ENCODE peak calls at places on chromosome 18, in four cellular contexts. One of them, this sample, is unnamed.
A peak's percentile ranks its signal among the peaks of the same experiment; 100 is the strongest.

GRCh38 chr18:7901657-7902056 is 334.5 kb downstream of the PTPRM start:
- DNase-seq in lower lobe of right lung: no peak
- DNase-seq in hepatocyte: no peak
- DNase-seq in A549: no peak
- DNase-seq in this sample: no peak

GRCh38 chr18:44685296-44685695 is 4.6 kb downstream of the SETBP1 start:
- DNase-seq in A549: no peak
- DNase-seq in lower lobe of right lung: no peak
- DNase-seq in hepatocyte: no peak
- DNase-seq in this sample: no peak

GRCh38 chr18:63974991-63975390 is 5.1 kb downstream of the SERPINB8 start:
- DNase-seq in A549: no peak
- DNase-seq in lower lobe of right lung: no peak
- DNase-seq in hepatocyte: no peak
- DNase-seq in this sample: peak; percentile 26

GRCh38 chr18:63105636-63106316 is 213.8 kb downstream of the BCL2 start:
- DNase-seq in A549: no peak
- DNase-seq in hepatocyte: no peak
- DNase-seq in lower lobe of right lung: no peak
- DNase-seq in this sample: no peak

GRCh38 chr18:60198063-60198462 is 174.5 kb downstream of the MC4R start:
- DNase-seq in hepatocyte: no peak
- DNase-seq in A549: no peak
- DNase-seq in lower lobe of right lung: no peak
- DNase-seq in this sample: no peak

GRCh38 chr18:56593906-56594305 is 44.5 kb downstream of the TXNL1 start:
- DNase-seq in lower lobe of right lung: no peak
- DNase-seq in hepatocyte: no peak
- DNase-seq in A549: no peak
- DNase-seq in this sample: no peak

GRCh38 chr18:69956655-69957054 is 9.0 kb upstream of the CD226 start:
- DNase-seq in A549: no peak
- DNase-seq in hepatocyte: no peak
- DNase-seq in lower lobe of right lung: no peak
- DNase-seq in this sample: no peak

GRCh38 chr18:33572022-33572421 is 6.0 kb upstream of the ASXL3 start:
- DNase-seq in lower lobe of right lung: no peak
- DNase-seq in A549: no peak
- DNase-seq in hepatocyte: no peak
- DNase-seq in this sample: no peak

GRCh38 chr18:5286525-5286924 is 9.0 kb downstream of the ZBTB14 start:
- DNase-seq in A549: no peak
- DNase-seq in lower lobe of right lung: no peak
- DNase-seq in hepatocyte: no peak
- DNase-seq in this sample: no peak

GRCh38 chr18:77815666-77816338 is 566.2 kb downstream of the GALR1 start:
- DNase-seq in lower lobe of right lung: no peak
- DNase-seq in A549: no peak
- DNase-seq in hepatocyte: no peak
- DNase-seq in this sample: no peak

GRCh38 chr18:9348766-9349165 is 14.2 kb downstream of the TWSG1 start:
- DNase-seq in lower lobe of right lung: no peak
- DNase-seq in A549: no peak
- DNase-seq in hepatocyte: no peak
- DNase-seq in this sample: no peak

DNA sequence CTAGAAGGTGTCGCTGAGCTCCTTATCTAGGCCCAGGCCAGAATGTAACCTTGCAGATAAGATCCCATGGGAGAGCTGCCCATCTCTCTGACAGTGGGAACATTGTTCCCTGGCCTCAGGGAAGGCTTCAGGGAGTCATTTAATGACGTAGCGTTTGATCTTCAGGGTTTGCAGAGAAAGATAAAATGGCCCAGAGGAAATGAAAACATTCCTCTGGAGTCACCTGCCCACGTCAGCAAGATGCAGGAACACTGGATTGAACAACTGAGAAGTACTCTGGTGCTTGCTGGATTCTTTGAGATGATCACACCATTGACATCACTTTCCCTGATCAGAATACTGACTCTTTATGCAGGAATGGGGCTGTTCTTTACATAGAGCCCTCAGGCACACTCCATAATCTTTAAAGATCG is 51.6 kb downstream of the MAPK4 start:
- DNase-seq in hepatocyte: peak; percentile 51
- DNase-seq in A549: no peak
- DNase-seq in lower lobe of right lung: no peak
- DNase-seq in this sample: no peak
- TF ChIP-seq CTCF in hepatocyte: no peak
- TF ChIP-seq CTCF in A549: no peak
- TF ChIP-seq CTCF in lower lobe of right lung: no peak
- TF ChIP-seq CTCF in this sample: no peak

GRCh38 chr18:80189197-80189865 is 58.0 kb downstream of the PARD6G start:
- DNase-seq in hepatocyte: no peak
- DNase-seq in lower lobe of right lung: no peak
- DNase-seq in A549: no peak
- DNase-seq in this sample: no peak

GRCh38 chr18:80190311-80190710 is 57.0 kb downstream of the PARD6G start:
- DNase-seq in A549: no peak
- DNase-seq in lower lobe of right lung: no peak
- DNase-seq in hepatocyte: no peak
- DNase-seq in this sample: no peak

GRCh38 chr18:80192653-80193385 is 54.5 kb downstream of the PARD6G start:
- DNase-seq in A549: no peak
- DNase-seq in hepatocyte: no peak
- DNase-seq in lower lobe of right lung: no peak
- DNase-seq in this sample: no peak

GRCh38 chr18:80191907-80192652 is 55.2 kb downstream of the PARD6G start:
- DNase-seq in lower lobe of right lung: no peak
- DNase-seq in hepatocyte: no peak
- DNase-seq in A549: no peak
- DNase-seq in this sample: no peak

GRCh38 chr18:80191264-80191663 is 56.0 kb downstream of the PARD6G start:
- DNase-seq in hepatocyte: no peak
- DNase-seq in A549: no peak
- DNase-seq in lower lobe of right lung: no peak
- DNase-seq in this sample: no peak
- TF ChIP-seq CTCF in hepatocyte: no peak
- TF ChIP-seq CTCF in A549: no peak
- TF ChIP-seq CTCF in lower lobe of right lung: no peak
- TF ChIP-seq CTCF in this sample: no peak

GRCh38 chr18:48295586-48296311 is 113.4 kb downstream of the ZBTB7C start:
- DNase-seq in A549: no peak
- DNase-seq in lower lobe of right lung: no peak
- DNase-seq in hepatocyte: peak; percentile 25
- DNase-seq in this sample: no peak
- TF ChIP-seq CTCF in A549: peak; percentile 6
- TF ChIP-seq CTCF in lower lobe of right lung: no peak
- TF ChIP-seq CTCF in hepatocyte: peak; percentile 40
- TF ChIP-seq CTCF in this sample: no peak

GRCh38 chr18:26456070-26456491 is 92.3 kb downstream of the KCTD1 start:
- DNase-seq in lower lobe of right lung: no peak
- DNase-seq in hepatocyte: no peak
- DNase-seq in A549: no peak
- DNase-seq in this sample: no peak
- TF ChIP-seq CTCF in lower lobe of right lung: no peak
- TF ChIP-seq CTCF in hepatocyte: no peak
- TF ChIP-seq CTCF in A549: peak; percentile 34
- TF ChIP-seq CTCF in this sample: no peak

GRCh38 chr18:37343542-37343851 is 222.1 kb downstream of the CELF4 start:
- DNase-seq in hepatocyte: no peak
- DNase-seq in A549: no peak
- DNase-seq in lower lobe of right lung: no peak
- DNase-seq in this sample: no peak
- TF ChIP-seq CTCF in hepatocyte: no peak
- TF ChIP-seq CTCF in A549: no peak
- TF ChIP-seq CTCF in lower lobe of right lung: no peak
- TF ChIP-seq CTCF in this sample: no peak

GRCh38 chr18:46279673-46280072 is 175.5 kb downstream of the HAUS1 start:
- DNase-seq in A549: no peak
- DNase-seq in hepatocyte: no peak
- DNase-seq in lower lobe of right lung: no peak
- DNase-seq in this sample: no peak
- TF ChIP-seq CTCF in A549: no peak
- TF ChIP-seq CTCF in hepatocyte: no peak
- TF ChIP-seq CTCF in lower lobe of right lung: no peak
- TF ChIP-seq CTCF in this sample: no peak

DNA sequence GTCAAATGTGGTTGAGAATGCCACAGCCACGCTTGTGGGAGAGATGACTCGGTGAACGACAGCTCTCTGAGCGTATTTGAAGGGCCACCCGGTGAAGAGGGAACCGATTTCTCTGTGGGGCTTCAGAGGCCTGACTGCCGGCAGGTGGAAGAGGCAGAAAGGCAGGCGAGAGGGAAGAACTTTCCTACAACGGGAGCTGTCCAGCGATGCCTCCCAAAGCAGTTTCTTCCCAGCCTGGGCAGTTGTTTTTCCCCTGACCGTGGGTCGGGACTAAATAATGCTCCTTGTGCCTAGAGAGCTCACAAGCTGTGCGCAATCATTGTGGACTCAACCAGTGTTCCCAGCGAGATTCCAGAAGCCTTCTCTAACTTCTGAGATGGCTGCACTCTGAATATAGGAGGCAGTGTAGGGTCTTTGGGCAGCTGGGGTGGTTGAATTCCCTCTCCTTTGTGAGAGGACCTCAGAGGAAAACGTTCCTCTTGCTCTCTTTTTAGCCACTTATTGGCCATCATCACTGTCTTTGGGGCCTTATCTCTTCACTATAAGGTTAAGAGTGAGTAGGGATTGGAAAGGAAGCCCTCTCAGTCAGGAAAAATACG is 702 bp downstream of the SEC11C start:
- DNase-seq in hepatocyte: peak; percentile 69
- DNase-seq in lower lobe of right lung: no peak
- DNase-seq in A549: peak; percentile 34
- DNase-seq in this sample: peak; percentile 24
- TF ChIP-seq CTCF in hepatocyte: no peak
- TF ChIP-seq CTCF in lower lobe of right lung: no peak
- TF ChIP-seq CTCF in A549: no peak
- TF ChIP-seq CTCF in this sample: no peak

DNA sequence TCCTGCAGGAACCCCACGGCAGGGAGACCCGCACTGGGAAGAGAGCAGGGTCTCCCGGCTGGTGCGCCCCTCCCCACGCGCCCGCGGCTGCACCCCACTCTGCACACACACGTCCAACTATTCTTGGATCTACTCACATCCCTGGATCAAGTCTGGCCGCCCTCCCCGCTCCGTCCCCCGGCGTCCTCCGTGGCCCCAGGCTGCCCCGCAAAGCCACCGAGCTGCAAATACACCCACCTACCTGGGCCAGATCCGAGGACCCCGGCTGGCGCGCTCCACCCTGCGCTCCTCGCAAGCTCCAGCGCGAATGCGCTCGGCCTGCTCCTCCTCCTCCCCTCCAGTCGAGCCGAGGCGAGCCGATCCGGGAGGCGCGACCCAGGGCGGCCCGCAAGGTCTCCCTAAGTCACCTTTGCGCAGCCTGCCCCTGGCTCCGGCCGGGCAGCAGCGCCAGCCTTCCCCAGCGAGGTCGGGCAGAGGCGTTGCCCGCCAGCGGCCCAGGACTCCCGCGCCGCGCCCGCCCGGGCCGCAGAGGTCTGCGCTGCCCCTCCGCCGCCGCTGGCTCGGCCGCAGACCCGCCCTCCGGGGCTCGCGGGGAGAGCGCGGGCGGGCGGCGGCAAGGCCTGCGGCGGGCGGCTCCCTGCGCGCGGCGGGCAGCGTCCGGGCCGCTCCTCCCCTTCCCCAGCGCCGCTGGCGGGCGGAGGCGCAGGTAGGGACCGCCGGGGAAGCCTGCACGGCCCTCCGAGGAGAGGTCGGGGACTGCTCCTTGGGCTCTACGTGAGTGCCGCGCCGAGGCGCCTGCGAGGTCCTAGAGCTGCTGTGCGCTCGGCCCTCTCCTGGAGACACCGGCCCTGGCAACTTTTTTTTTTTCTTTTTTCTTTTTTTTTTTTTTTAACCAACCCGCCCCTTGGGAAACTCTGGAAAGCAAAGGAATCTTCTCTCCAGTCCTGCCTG is 126.0 kb downstream of the OSBPL1A start:
- DNase-seq in hepatocyte: peak; percentile 90
- DNase-seq in A549: peak; percentile 56
- DNase-seq in lower lobe of right lung: peak; percentile 90
- DNase-seq in this sample: peak; percentile 77
- TF ChIP-seq CTCF in hepatocyte: peak; percentile 14
- TF ChIP-seq CTCF in A549: peak; percentile 19
- TF ChIP-seq CTCF in lower lobe of right lung: no peak
- TF ChIP-seq CTCF in this sample: no peak

GRCh38 chr18:50866765-50867164 is 12.2 kb upstream of the ME2 start:
- DNase-seq in lower lobe of right lung: no peak
- DNase-seq in hepatocyte: no peak
- DNase-seq in A549: no peak
- DNase-seq in this sample: no peak
- TF ChIP-seq CTCF in lower lobe of right lung: no peak
- TF ChIP-seq CTCF in hepatocyte: peak; percentile 23
- TF ChIP-seq CTCF in A549: peak; percentile 35
- TF ChIP-seq CTCF in this sample: no peak